ENCODE peak calls at places on chromosomes 11 and 22, in five cellular contexts. S is kidney tubule cell; U is astrocyte; R is activated naive CD8-positive, alpha-beta T cell treated with anti-CD3 and anti-CD28 coated beads for 36 hours; A is suprapubic skin. J is an unnamed sample.

GRCh38 chr22:27572267-27572666 is 229.3 kb downstream of the MN1 start:
- DNase-seq in R (no peak), S (no peak), A (no peak), U (no peak), J (no peak)

GRCh38 chr11:109037856-109038780 is 373.2 kb downstream of the DDX10 start:
- DNase-seq in U (peak), R (no peak), A (no peak), S (no peak), J (peak)

GRCh38 chr11:130148927-130149326 is 10.7 kb upstream of the ST14 start:
- DNase-seq in A (no peak), R (no peak), U (no peak), S (no peak), J (no peak)

GRCh38 chr11:32411937-32412615 is 23.3 kb downstream of the WT1 start:
- DNase-seq in R (no peak), U (no peak), A (no peak), S (no peak), J (no peak)

GRCh38 chr11:19631657-19632325 is 80.8 kb upstream of the NAV2 start:
- DNase-seq in R (no peak), S (no peak), A (no peak), U (no peak), J (peak)

GRCh38 chr11:126662055-126662790 is 306.7 kb downstream of the ST3GAL4 start:
- DNase-seq in S (no peak), R (no peak), A (no peak), U (no peak), J (no peak)

GRCh38 chr11:64312947-64313346 is 4.4 kb downstream of the TRMT112 start:
- DNase-seq in A (no peak), U (no peak), R (no peak), S (no peak), J (no peak)

GRCh38 chr22:44573451-44573850 is 75.4 kb upstream of the RTL6 start:
- DNase-seq in S (no peak), A (peak), U (no peak), R (no peak), J (no peak)

GRCh38 chr11:12008790-12009616 is 577 bp upstream of the DKK3 start:
- DNase-seq in A (peak), S (peak), U (no peak), R (no peak), J (peak)

GRCh38 chr11:3949132-3949531 is 93.7 kb downstream of the STIM1 start:
- DNase-seq in A (no peak), U (no peak), R (peak), S (no peak), J (no peak)

GRCh38 chr11:32331098-32331497 is 104.2 kb downstream of the WT1 start:
- DNase-seq in R (no peak), U (peak), S (no peak), A (no peak), J (no peak)

GRCh38 chr11:35617687-35618496 is at the start of gene FJX1:
- DNase-seq in U (peak), S (peak), R (peak), A (no peak), J (peak)

GRCh38 chr22:39932166-39932565 is 28.0 kb upstream of the TMA7B start:
- DNase-seq in U (no peak), R (no peak), A (no peak), S (no peak), J (no peak)

GRCh38 chr22:29270475-29271271 is 2.6 kb downstream of the EWSR1 start:
- DNase-seq in A (no peak), U (peak), S (peak), R (no peak), J (peak)

GRCh38 chr22:38314140-38314991 is 2.9 kb downstream of the CSNK1E start:
- DNase-seq in S (no peak), U (peak), R (no peak), A (no peak), J (peak)

GRCh38 chr22:44365832-44366231 is 53.1 kb upstream of the SHISAL1 start:
- DNase-seq in S (no peak), A (no peak), R (no peak), U (no peak), J (no peak)

GRCh38 chr22:49963647-49964026 is 3.1 kb downstream of the PIM3 start:
- DNase-seq in S (no peak), U (no peak), R (no peak), A (peak), J (no peak)

GRCh38 chr11:57513911-57514537 is 1.5 kb downstream of the SLC43A1 start:
- DNase-seq in U (peak), A (no peak), R (peak), S (no peak), J (no peak)

GRCh38 chr11:36104660-36104992 is 160.8 kb downstream of the LDLRAD3 start:
- DNase-seq in R (no peak), A (no peak), U (no peak), S (no peak), J (no peak)

GRCh38 chr11:75576445-75577049 is 14.5 kb downstream of the SERPINH1 start:
- DNase-seq in R (peak), A (no peak), S (peak), U (peak), J (no peak)

GRCh38 chr11:46522682-46523281 is 71.0 kb downstream of the AMBRA1 start:
- DNase-seq in U (no peak), R (no peak), A (no peak), S (peak), J (no peak)

GRCh38 chr11:35859311-35859710 is 84.6 kb upstream of the LDLRAD3 start:
- DNase-seq in R (no peak), S (peak), A (no peak), U (peak), J (peak)

GRCh38 chr11:96303067-96303466 is 39.9 kb downstream of the MAML2 start:
- DNase-seq in A (no peak), R (no peak), S (peak), U (peak), J (peak)